ENCODE peak calls at places on chromosomes 6 and 20, in eight cellular contexts. P is cardiac fibroblast; F is stimulated activated CD4-positive, alpha-beta T cell treated with anti-CD3 and anti-CD28 coated beads, Interleukin-1b, Interleukin-23, amount 100 ng/mL, for 1 hour; Y is NCI-H774; R is activated CD4-positive, alpha-beta T cell treated with anti-CD3 and anti-CD28 coated beads, Interleukin-2, amount 50 U/mL, for 4 hours; M is putamen; A is neural progenitor cell; Z is foreskin melanocyte. T is an unnamed sample.

GRCh38 chr6:46848684-46849360 is 55.6 kb downstream of the MEP1A start:
- DNase-seq in P (peak; percentile 82), F (peak; percentile 41), Y (peak; percentile 75), R (peak; percentile 11), M (peak; percentile 64), A (peak; percentile 94), Z (peak; percentile 64), T (peak; percentile 91)

GRCh38 chr6:115393821-115394220 is 666.9 kb downstream of the FRK start:
- DNase-seq in P (no peak), F (no peak), Y (no peak), R (no peak), M (no peak), A (no peak), Z (no peak), T (no peak)

GRCh38 chr6:19837511-19838441 is 606 bp downstream of the ID4 start:
- DNase-seq in P (peak; percentile 49), F (no peak), Y (peak; percentile 20), R (no peak), M (no peak), A (peak; percentile 87), Z (peak; percentile 22), T (peak; percentile 62)

GRCh38 chr6:36430351-36430750 is 12.3 kb downstream of the PXT1 start:
- DNase-seq in P (peak; percentile 61), F (no peak), Y (no peak), R (no peak), M (no peak), A (peak; percentile 26), Z (no peak), T (no peak)

GRCh38 chr20:62323980-62324906 is 21.4 kb downstream of the ADRM1 start:
- DNase-seq in P (no peak), F (no peak), Y (no peak), R (no peak), M (no peak), A (no peak), Z (no peak), T (no peak)

GRCh38 chr20:17825251-17825691 is 125.5 kb downstream of the BANF2 start:
- DNase-seq in P (peak; percentile 57), F (no peak), Y (no peak), R (no peak), M (no peak), A (no peak), Z (no peak), T (no peak)

GRCh38 chr6:156434049-156434794 is 343.0 kb upstream of the ARID1B start:
- DNase-seq in P (no peak), F (no peak), Y (no peak), R (no peak), M (no peak), A (no peak), Z (no peak), T (no peak)

GRCh38 chr20:36431604-36432003 is 109.7 kb upstream of the MYL9 start:
- DNase-seq in P (no peak), F (no peak), Y (no peak), R (no peak), M (no peak), A (no peak), Z (no peak), T (no peak)